ENCODE peak calls at places on chromosomes 12 and 14, in seven cellular contexts. Y is hepatic stellate cell; R is NCI-H345; B is CD4-positive, CD25-positive, alpha-beta regulatory T cell; N is activated T-cell treated with anti-CD3 and anti-CD28 coated beads for 1 hour; P is substantia nigra; Q is GM10248. X is an unnamed sample.

GRCh38 chr12:65631621-65632111 is 192.6 kb upstream of the HMGA2 start:
- DNase-seq in Y (peak; percentile 62), R (no peak), B (no peak), N (no peak), P (no peak), Q (no peak), X (no peak)

GRCh38 chr14:90301580-90302181 is 30.1 kb downstream of the NRDE2 start:
- DNase-seq in Y (peak; percentile 56), R (peak; percentile 31), B (peak; percentile 11), N (no peak), P (no peak), Q (no peak), X (no peak)

GRCh38 chr14:104184911-104185499 is 46.6 kb downstream of the KIF26A start:
- DNase-seq in Y (no peak), R (peak; percentile 33), B (no peak), N (no peak), P (no peak), Q (no peak), X (no peak)

GRCh38 chr12:62933871-62934798 is 815 bp downstream of the PPM1H start:
- DNase-seq in Y (peak; percentile 50), R (peak; percentile 36), B (peak; percentile 1), N (no peak), P (peak; percentile 64), Q (peak; percentile 50), X (peak; percentile 67)

GRCh38 chr14:77241955-77242354 is 29.1 kb downstream of the NGB start:
- DNase-seq in Y (no peak), R (no peak), B (no peak), N (no peak), P (no peak), Q (no peak), X (no peak)

GRCh38 chr14:90828642-90829487 is 12.6 kb upstream of the TTC7B start:
- DNase-seq in Y (peak; percentile 62), R (no peak), B (peak; percentile 34), N (no peak), P (no peak), Q (peak; percentile 57), X (no peak)

GRCh38 chr12:64943686-64944085 is 119.2 kb downstream of the TBC1D30 start:
- DNase-seq in Y (no peak), R (no peak), B (no peak), N (no peak), P (no peak), Q (no peak), X (no peak)

GRCh38 chr12:125175576-125175975 is 110.3 kb downstream of the AACS start:
- DNase-seq in Y (no peak), R (no peak), B (no peak), N (no peak), P (no peak), Q (no peak), X (no peak)

GRCh38 chr14:65170768-65171251 is 68.5 kb upstream of the MAX start:
- DNase-seq in Y (peak; percentile 86), R (no peak), B (peak; percentile 28), N (peak; percentile 14), P (peak; percentile 73), Q (no peak), X (peak; percentile 76)

GRCh38 chr14:89440997-89441909 is 24.2 kb upstream of the FOXN3 start:
- DNase-seq in Y (no peak), R (no peak), B (no peak), N (no peak), P (no peak), Q (no peak), X (peak; percentile 93)

GRCh38 chr14:102325791-102326345 is 6.3 kb downstream of the ZNF839 start:
- DNase-seq in Y (no peak), R (no peak), B (no peak), N (no peak), P (no peak), Q (no peak), X (no peak)

GRCh38 chr12:15772405-15773018 is 16.7 kb downstream of the EPS8 start:
- DNase-seq in Y (no peak), R (no peak), B (peak; percentile 9), N (no peak), P (no peak), Q (no peak), X (no peak)

GRCh38 chr12:53198470-53199110 is 8.5 kb downstream of the ITGB7 start:
- DNase-seq in Y (no peak), R (no peak), B (no peak), N (no peak), P (no peak), Q (no peak), X (no peak)

GRCh38 chr14:104473244-104473565 is 106.4 kb upstream of the C14orf180 start:
- DNase-seq in Y (no peak), R (no peak), B (no peak), N (no peak), P (no peak), Q (no peak), X (peak; percentile 82)

GRCh38 chr14:96393292-96393691 is 1.4 kb downstream of the AK7 start:
- DNase-seq in Y (no peak), R (no peak), B (no peak), N (no peak), P (no peak), Q (no peak), X (no peak)

GRCh38 chr14:96056509-96057422 is 17.6 kb downstream of the C14orf132 start:
- DNase-seq in Y (no peak), R (no peak), B (no peak), N (no peak), P (no peak), Q (no peak), X (no peak)

GRCh38 chr12:95319694-95320331 is 102.2 kb downstream of the VEZT start:
- DNase-seq in Y (no peak), R (no peak), B (no peak), N (no peak), P (no peak), Q (no peak), X (no peak)

GRCh38 chr14:89578048-89578619 is 161.1 kb upstream of the FOXN3 start:
- DNase-seq in Y (no peak), R (no peak), B (no peak), N (no peak), P (no peak), Q (no peak), X (no peak)

GRCh38 chr12:6224550-6224949 is 24.4 kb downstream of the CD9 start:
- DNase-seq in Y (no peak), R (peak; percentile 53), B (no peak), N (no peak), P (peak; percentile 95), Q (no peak), X (no peak)

GRCh38 chr12:94640134-94640928 is 10.0 kb downstream of the TMCC3 start:
- DNase-seq in Y (no peak), R (no peak), B (no peak), N (no peak), P (no peak), Q (peak; percentile 69), X (no peak)

GRCh38 chr12:5808956-5809355 is 136.1 kb downstream of the ANO2 start:
- DNase-seq in Y (peak; percentile 26), R (no peak), B (no peak), N (no peak), P (no peak), Q (no peak), X (no peak)

GRCh38 chr12:122533841-122534240 is 6.8 kb downstream of the KNTC1 start:
- DNase-seq in Y (no peak), R (no peak), B (no peak), N (no peak), P (no peak), Q (no peak), X (no peak)

GRCh38 chr12:95532851-95533250 is 18.4 kb downstream of the USP44 start:
- DNase-seq in Y (no peak), R (no peak), B (no peak), N (no peak), P (no peak), Q (no peak), X (no peak)

GRCh38 chr12:123907726-123908476 is 64.7 kb downstream of the CCDC92 start:
- DNase-seq in Y (peak; percentile 35), R (no peak), B (no peak), N (no peak), P (peak; percentile 15), Q (no peak), X (no peak)

GRCh38 chr14:50559990-50560928 is at the start of gene ATL1:
- DNase-seq in Y (peak; percentile 76), R (peak; percentile 77), B (peak; percentile 21), N (peak; percentile 9), P (peak; percentile 72), Q (peak; percentile 64), X (peak; percentile 86)

GRCh38 chr14:68042002-68042401 is 222.4 kb downstream of the RAD51B start:
- DNase-seq in Y (no peak), R (peak; percentile 2), B (no peak), N (no peak), P (no peak), Q (no peak), X (no peak)

GRCh38 chr12:3033538-3033865 is 43.7 kb upstream of the TSPAN9 start:
- DNase-seq in Y (no peak), R (no peak), B (no peak), N (no peak), P (no peak), Q (no peak), X (no peak)

X was measured in H9.